ENCODE peak calls at places on chromosome 11, in ten cellular contexts. O is CD4-positive, alpha-beta memory T cell; B is epithelial cell of prostate; E is Caki2; F is activated T-helper 1 cell treated with Interleukin-2 at 50 U/mL for 16 hours; L is IMR-90; S is fibroblast of villous mesenchyme; M is GM10248; J is iPS DF 19.7; P is NCI-H1105. I is an unnamed sample.

GRCh38 chr11:110762596-110762995 is 50.4 kb upstream of the ARHGAP20 start:
- DNase-seq in O (no peak), B (no peak), E (no peak), F (no peak), L (peak; percentile 49), S (no peak), M (no peak), J (no peak), P (no peak), I (no peak)

GRCh38 chr11:59178401-59178800 is 6.5 kb downstream of the DTX4 start:
- DNase-seq in O (no peak), B (no peak), E (no peak), F (no peak), L (no peak), S (no peak), M (no peak), J (no peak), P (no peak), I (no peak)

GRCh38 chr11:93494341-93494740 is 48.9 kb downstream of the SMCO4 start:
- DNase-seq in O (no peak), B (no peak), E (peak; percentile 10), F (no peak), L (no peak), S (no peak), M (no peak), J (no peak), P (no peak), I (no peak)

GRCh38 chr11:60910711-60911366 is 3.1 kb upstream of the TMEM109 start:
- DNase-seq in O (no peak), B (no peak), E (no peak), F (no peak), L (no peak), S (no peak), M (no peak), J (no peak), P (no peak), I (no peak)

GRCh38 chr11:117882539-117882938 is 6.1 kb upstream of the FXYD6 start:
- DNase-seq in O (no peak), B (no peak), E (no peak), F (no peak), L (no peak), S (no peak), M (no peak), J (no peak), P (peak; percentile 55), I (no peak)

GRCh38 chr11:67268036-67268683 is 1.9 kb downstream of the GRK2 start:
- DNase-seq in O (peak; percentile 68), B (no peak), E (no peak), F (no peak), L (no peak), S (no peak), M (peak; percentile 88), J (no peak), P (no peak), I (peak; percentile 75)

GRCh38 chr11:75673977-75674582 is 5.2 kb upstream of the MAP6 start:
- DNase-seq in O (no peak), B (peak; percentile 39), E (peak; percentile 79), F (no peak), L (peak; percentile 56), S (peak; percentile 32), M (no peak), J (no peak), P (no peak), I (no peak)

GRCh38 chr11:69840371-69841169 is 21.4 kb upstream of the FGF3 start:
- DNase-seq in O (no peak), B (no peak), E (peak; percentile 21), F (no peak), L (no peak), S (no peak), M (no peak), J (no peak), P (peak; percentile 48), I (no peak)

GRCh38 chr11:33620423-33621120 is 80.1 kb downstream of the C11orf91 start:
- DNase-seq in O (no peak), B (no peak), E (peak; percentile 31), F (no peak), L (peak; percentile 87), S (no peak), M (no peak), J (no peak), P (no peak), I (no peak)

GRCh38 chr11:64566042-64566914 is 24.7 kb upstream of the SLC22A12 start:
- DNase-seq in O (peak; percentile 16), B (peak; percentile 72), E (peak; percentile 61), F (no peak), L (peak; percentile 65), S (peak; percentile 93), M (no peak), J (no peak), P (peak; percentile 80), I (no peak)

GRCh38 chr11:106608677-106609076 is 409.6 kb downstream of the GUCY1A2 start:
- DNase-seq in O (no peak), B (peak; percentile 81), E (no peak), F (no peak), L (peak; percentile 69), S (peak; percentile 30), M (no peak), J (no peak), P (no peak), I (no peak)

GRCh38 chr11:78649361-78650215 is 74.9 kb upstream of the NARS2 start:
- DNase-seq in O (no peak), B (no peak), E (no peak), F (no peak), L (no peak), S (no peak), M (no peak), J (no peak), P (no peak), I (no peak)

GRCh38 chr11:130415719-130416536 is 12.5 kb downstream of the ADAMTS8 start:
- DNase-seq in O (no peak), B (no peak), E (peak; percentile 69), F (no peak), L (peak; percentile 22), S (no peak), M (no peak), J (no peak), P (no peak), I (no peak)

GRCh38 chr11:107179829-107180228 is 161.6 kb upstream of the GUCY1A2 start:
- DNase-seq in O (no peak), B (no peak), E (no peak), F (no peak), L (no peak), S (no peak), M (no peak), J (no peak), P (no peak), I (no peak)

GRCh38 chr11:12411806-12412727 is 34.7 kb downstream of the PARVA start:
- DNase-seq in O (peak; percentile 20), B (peak; percentile 20), E (peak; percentile 79), F (peak; percentile 2), L (peak; percentile 95), S (peak; percentile 95), M (peak; percentile 30), J (peak; percentile 56), P (peak; percentile 52), I (peak; percentile 31)

GRCh38 chr11:57941875-57942274 is 81.8 kb upstream of the OR9Q1 start:
- DNase-seq in O (no peak), B (no peak), E (no peak), F (no peak), L (no peak), S (no peak), M (no peak), J (no peak), P (no peak), I (no peak)

GRCh38 chr11:74465291-74465708 is 2.0 kb downstream of the KCNE3 start:
- DNase-seq in O (no peak), B (no peak), E (no peak), F (no peak), L (no peak), S (no peak), M (no peak), J (no peak), P (no peak), I (no peak)

GRCh38 chr11:391117-392017 is 2.6 kb upstream of the PKP3 start:
- DNase-seq in O (no peak), B (no peak), E (no peak), F (no peak), L (no peak), S (no peak), M (no peak), J (no peak), P (no peak), I (no peak)

GRCh38 chr11:61885166-61885778 is 6.1 kb downstream of the FADS3 start:
- DNase-seq in O (no peak), B (no peak), E (no peak), F (no peak), L (no peak), S (no peak), M (no peak), J (no peak), P (peak; percentile 18), I (no peak)

GRCh38 chr11:29282088-29282487 is 734.7 kb downstream of the KCNA4 start:
- DNase-seq in O (no peak), B (peak; percentile 81), E (peak; percentile 81), F (no peak), L (peak; percentile 99), S (peak; percentile 81), M (no peak), J (no peak), P (no peak), I (no peak)

GRCh38 chr11:102237096-102237735 is 80.1 kb upstream of the BIRC3 start:
- DNase-seq in O (no peak), B (no peak), E (no peak), F (no peak), L (peak; percentile 62), S (peak; percentile 65), M (no peak), J (no peak), P (no peak), I (no peak)

I was measured in GM19239.